ENCODE peak calls at places on chromosome 22, in four cellular contexts. B, J, L and X are unnamed samples.

GRCh38 chr22:25448435-25449051 is 115.9 kb upstream of the GRK3 start:
- DNase-seq in B (peak; percentile 25), J (peak; percentile 30), L (peak; percentile 64), X (peak; percentile 3)

GRCh38 chr22:42805998-42806481 is 51.0 kb downstream of the ARFGAP3 start:
- DNase-seq in B (no peak), J (no peak), L (no peak), X (no peak)

GRCh38 chr22:45552580-45553332 is 50.1 kb downstream of the FBLN1 start:
- DNase-seq in B (peak; percentile 73), J (peak; percentile 66), L (peak; percentile 90), X (no peak)

GRCh38 chr22:35973388-35973787 is 55.2 kb downstream of the RBFOX2 start:
- DNase-seq in B (no peak), J (no peak), L (no peak), X (no peak)

GRCh38 chr22:32020117-32020516 is 22.9 kb upstream of the SLC5A1 start:
- DNase-seq in B (no peak), J (peak; percentile 42), L (peak; percentile 60), X (peak; percentile 89)

GRCh38 chr22:49503321-49503720 is 324.4 kb downstream of the BRD1 start:
- DNase-seq in B (no peak), J (no peak), L (no peak), X (no peak)

GRCh38 chr22:29072979-29073617 is at the start of gene KREMEN1:
- DNase-seq in B (no peak), J (no peak), L (no peak), X (no peak)

GRCh38 chr22:38083931-38084631 is at the start of gene SLC16A8:
- DNase-seq in B (peak; percentile 34), J (no peak), L (no peak), X (no peak)

GRCh38 chr22:50621491-50621880 is 6.5 kb downstream of the ARSA start:
- DNase-seq in B (no peak), J (no peak), L (no peak), X (no peak)

GRCh38 chr22:46830001-46830715 is 67.7 kb downstream of the TBC1D22A start:
- DNase-seq in B (no peak), J (peak; percentile 27), L (peak; percentile 86), X (peak; percentile 84)

GRCh38 chr22:29457730-29458129 is 19.3 kb downstream of the RFPL1 start:
- DNase-seq in B (peak; percentile 93), J (peak; percentile 45), L (peak; percentile 54), X (peak; percentile 50)

GRCh38 chr22:28817919-28818859 is 17.8 kb upstream of the XBP1 start:
- DNase-seq in B (peak; percentile 20), J (peak; percentile 70), L (no peak), X (peak; percentile 19)

GRCh38 chr22:29158546-29158945 is 47.1 kb upstream of the EMID1 start:
- DNase-seq in B (no peak), J (no peak), L (no peak), X (no peak)

GRCh38 chr22:21587803-21588611 is 20.5 kb downstream of the UBE2L3 start:
- DNase-seq in B (no peak), J (no peak), L (no peak), X (no peak)

GRCh38 chr22:20207277-20208025 is 56.6 kb upstream of the CCDC188 start:
- DNase-seq in B (no peak), J (no peak), L (no peak), X (no peak)
- H3K4me1 ChIP-seq in B (peaks cover 17% of the 10 kb centered on the region), J (peaks cover 53% of the 10 kb centered on the region), L (peaks cover 32% of the 10 kb centered on the region), X (peaks cover 14% of the 10 kb centered on the region)

GRCh38 chr22:30824096-30824495 is 129.4 kb downstream of the OSBP2 start:
- DNase-seq in B (no peak), J (no peak), L (no peak), X (no peak)

GRCh38 chr22:30821381-30821780 is 126.7 kb downstream of the OSBP2 start:
- DNase-seq in B (no peak), J (no peak), L (no peak), X (no peak)

GRCh38 chr22:30821863-30822215 is 127.2 kb downstream of the OSBP2 start:
- DNase-seq in B (no peak), J (no peak), L (no peak), X (no peak)

GRCh38 chr22:30823015-30823370 is 128.3 kb downstream of the OSBP2 start:
- DNase-seq in B (peak; percentile 70), J (no peak), L (peak; percentile 29), X (peak; percentile 47)

DNA sequence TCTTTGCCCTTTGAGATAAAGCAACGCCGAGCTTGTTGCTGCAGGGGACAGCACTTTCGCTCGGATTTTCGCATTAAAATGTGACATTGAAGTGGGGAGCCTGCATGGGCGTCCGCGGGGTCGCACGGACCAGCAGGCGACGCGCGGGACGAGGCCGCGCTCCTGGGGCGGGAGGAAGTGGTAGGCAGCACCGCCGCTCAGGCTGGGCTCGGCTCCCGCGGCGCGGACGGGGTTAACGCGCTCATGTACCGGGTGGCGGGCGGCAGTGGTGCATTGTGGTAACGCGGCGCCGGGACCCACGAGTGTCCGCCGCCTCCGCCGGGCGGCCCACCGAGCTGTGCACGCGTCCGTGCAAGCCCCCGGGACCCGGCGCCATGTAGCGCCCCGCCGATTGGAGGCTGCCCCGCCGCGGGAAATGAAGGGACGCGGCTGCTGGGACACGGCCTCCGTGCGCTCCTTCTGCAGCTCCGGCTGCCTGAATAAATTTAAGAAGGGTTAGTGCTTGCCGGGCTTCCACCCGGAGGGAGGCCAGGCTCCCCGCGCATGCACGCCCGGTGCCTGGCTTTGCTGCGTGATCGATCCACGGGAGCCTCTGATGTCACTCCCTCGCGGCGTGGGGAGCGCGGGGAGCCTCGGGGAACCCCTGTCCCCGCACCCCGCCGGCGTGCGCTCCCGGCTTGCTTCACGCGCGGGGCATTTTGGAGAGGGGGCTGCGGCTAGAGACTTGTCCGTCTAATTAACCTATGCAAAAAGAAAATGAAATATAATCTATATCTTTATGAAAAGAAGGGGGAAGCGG is 127.7 kb downstream of the OSBP2 start:
- DNase-seq in B (peak; percentile 57), J (peak; percentile 29), L (peak; percentile 54), X (no peak)
- TF ChIP-seq EZH2 in B (no peak), J (peak; percentile 89), L (peak; percentile 52), X (no peak)

GRCh38 chr22:34105461-34106062 is 185.3 kb upstream of the LARGE1 start:
- DNase-seq in B (peak; percentile 88), J (peak; percentile 69), L (peak; percentile 22), X (peak; percentile 9)
- H3K9me2 ChIP-seq in B (no peaks in the 10 kb centered on the region), J (no peaks in the 10 kb centered on the region), L (no peaks in the 10 kb centered on the region), X (no peaks in the 10 kb centered on the region)

DNA sequence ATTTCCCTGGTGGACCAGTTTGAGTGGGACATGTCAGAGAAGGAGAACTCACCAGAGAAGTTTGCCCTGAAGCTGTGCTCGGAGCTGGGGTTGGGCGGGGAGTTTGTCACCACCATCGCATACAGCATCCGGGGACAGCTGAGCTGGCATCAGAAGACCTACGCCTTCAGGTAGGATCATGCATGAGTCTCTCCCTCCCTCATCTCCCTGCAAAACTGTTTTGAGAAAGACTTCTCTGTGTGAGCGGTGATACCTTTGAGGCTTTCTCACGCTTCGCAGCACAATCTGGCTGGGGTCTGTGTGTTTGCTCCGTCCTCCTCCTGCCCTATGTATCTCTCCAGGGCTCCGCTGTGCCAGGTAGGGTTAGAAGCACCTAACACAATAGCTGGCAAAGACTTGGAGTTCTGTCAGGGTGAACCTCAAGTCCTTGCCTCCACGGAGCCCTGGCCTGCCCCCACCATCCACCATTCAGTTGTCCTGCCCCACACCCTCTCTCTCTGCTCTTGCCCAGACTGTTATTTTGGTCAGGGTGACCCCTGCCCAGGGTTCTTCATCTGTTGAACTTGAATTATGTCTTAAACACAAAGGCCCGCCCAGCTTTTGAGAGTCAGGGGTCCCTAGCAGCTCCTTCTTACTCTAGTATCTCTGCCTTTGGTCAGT is 13.4 kb downstream of the DERL3 start:
- DNase-seq in B (no peak), J (no peak), L (no peak), X (no peak)
- H3K4me1 ChIP-seq in B (no peaks in the 10 kb centered on the region), J (no peaks in the 10 kb centered on the region), L (peaks cover 22% of the 10 kb centered on the region), X (no peaks in the 10 kb centered on the region)

DNA sequence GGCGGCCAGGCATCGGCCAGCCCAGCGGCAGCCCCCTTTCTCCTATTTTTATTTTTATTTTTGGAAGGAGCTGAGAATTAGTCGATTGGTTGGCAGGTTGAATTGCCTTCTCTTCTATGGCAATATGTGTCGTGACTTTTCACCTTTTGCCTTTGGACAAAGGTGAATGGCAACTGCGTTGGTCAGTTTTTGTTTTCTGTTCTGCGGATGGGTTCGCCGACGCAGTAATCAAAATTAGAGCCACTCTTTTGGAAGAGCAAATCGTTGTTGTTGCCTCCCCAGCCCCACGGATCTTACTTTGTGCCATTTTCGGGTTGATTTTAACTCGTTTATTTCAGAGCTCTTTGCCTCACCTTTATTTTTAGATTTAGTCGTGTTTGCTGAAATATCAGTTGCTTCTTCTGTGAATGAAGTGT is 1.5 kb downstream of the CECR2 start:
- DNase-seq in B (no peak), J (no peak), L (no peak), X (no peak)
- TF ChIP-seq EZH2 in B (no peak), J (no peak), L (no peak), X (no peak)